ENCODE peak calls at places on chromosome 15, in seven cellular contexts. L, G, U, C, D, N and H are unnamed samples.

GRCh38 chr15:62940359-62940754 is 102.2 kb upstream of the TPM1 start:
- DNase-seq in L (no peak), G (peak; percentile 27), U (no peak), C (no peak), D (no peak), N (no peak), H (no peak)

GRCh38 chr15:101017041-101017754 is 98.0 kb downstream of the LRRK1 start:
- DNase-seq in L (peak; percentile 40), G (peak; percentile 31), U (no peak), C (no peak), D (peak; percentile 27), N (no peak), H (no peak)

GRCh38 chr15:79028411-79028964 is 62.1 kb downstream of the RASGRF1 start:
- DNase-seq in L (peak; percentile 59), G (no peak), U (no peak), C (peak; percentile 59), D (peak; percentile 68), N (no peak), H (no peak)

GRCh38 chr15:98916826-98917225 is 90.8 kb downstream of the PGPEP1L start:
- DNase-seq in L (no peak), G (no peak), U (no peak), C (no peak), D (no peak), N (no peak), H (no peak)

GRCh38 chr15:74382004-74382816 is 14.8 kb upstream of the CYP11A1 start:
- DNase-seq in L (peak; percentile 93), G (peak; percentile 88), U (peak; percentile 76), C (peak; percentile 78), D (peak; percentile 77), N (no peak), H (peak; percentile 70)

GRCh38 chr15:66275352-66275751 is 18.0 kb upstream of the DIS3L start:
- DNase-seq in L (no peak), G (no peak), U (no peak), C (no peak), D (no peak), N (no peak), H (no peak)

GRCh38 chr15:68264282-68264681 is 13.3 kb upstream of the FEM1B start:
- DNase-seq in L (no peak), G (no peak), U (no peak), C (no peak), D (no peak), N (no peak), H (no peak)

GRCh38 chr15:48617619-48618018 is 27.9 kb downstream of the FBN1 start:
- DNase-seq in L (no peak), G (no peak), U (no peak), C (no peak), D (no peak), N (peak; percentile 92), H (no peak)

GRCh38 chr15:22980189-22981136 is at the start of gene CYFIP1:
- DNase-seq in L (peak; percentile 85), G (no peak), U (peak; percentile 17), C (peak; percentile 53), D (no peak), N (peak; percentile 78), H (peak; percentile 12)

GRCh38 chr15:39623550-39623931 is 42.7 kb downstream of the THBS1 start:
- DNase-seq in L (no peak), G (peak; percentile 66), U (peak; percentile 46), C (peak; percentile 91), D (peak; percentile 10), N (no peak), H (peak; percentile 41)

GRCh38 chr15:68204776-68205557 is at the start of gene CALML4:
- DNase-seq in L (no peak), G (no peak), U (no peak), C (no peak), D (no peak), N (peak; percentile 23), H (no peak)

GRCh38 chr15:67024322-67024997 is 40.9 kb upstream of the SMAD3 start:
- DNase-seq in L (peak; percentile 67), G (no peak), U (no peak), C (peak; percentile 46), D (no peak), N (peak; percentile 94), H (no peak)

GRCh38 chr15:87829651-87830050 is 426.9 kb downstream of the NTRK3 start:
- DNase-seq in L (no peak), G (no peak), U (no peak), C (no peak), D (no peak), N (no peak), H (no peak)

GRCh38 chr15:97446138-97446537 is 514.4 kb upstream of the ARRDC4 start:
- DNase-seq in L (peak; percentile 14), G (no peak), U (no peak), C (no peak), D (no peak), N (no peak), H (no peak)

GRCh38 chr15:35013370-35013769 is 25.3 kb upstream of the ZNF770 start:
- DNase-seq in L (no peak), G (no peak), U (no peak), C (no peak), D (no peak), N (no peak), H (no peak)

GRCh38 chr15:100209204-100209603 is 132.6 kb downstream of the ADAMTS17 start:
- DNase-seq in L (no peak), G (no peak), U (no peak), C (no peak), D (no peak), N (no peak), H (no peak)

GRCh38 chr15:75688278-75688557 is 24.4 kb downstream of the CSPG4 start:
- DNase-seq in L (no peak), G (no peak), U (no peak), C (no peak), D (no peak), N (no peak), H (no peak)

GRCh38 chr15:74826372-74826819 is at the start of gene CPLX3:
- DNase-seq in L (no peak), G (no peak), U (peak; percentile 28), C (peak; percentile 33), D (no peak), N (no peak), H (peak; percentile 29)

GRCh38 chr15:42344763-42345162 is 14.5 kb upstream of the CAPN3 start:
- DNase-seq in L (no peak), G (no peak), U (no peak), C (no peak), D (no peak), N (peak; percentile 68), H (no peak)

GRCh38 chr15:49313650-49314049 is 109.4 kb upstream of the FGF7 start:
- DNase-seq in L (no peak), G (no peak), U (no peak), C (no peak), D (no peak), N (peak; percentile 85), H (no peak)

GRCh38 chr15:76309561-76310330 is 1.5 kb downstream of the ETFA start:
- DNase-seq in L (no peak), G (no peak), U (no peak), C (no peak), D (no peak), N (peak; percentile 17), H (no peak)

GRCh38 chr15:73782339-73782979 is 29.3 kb upstream of the INSYN1 start:
- DNase-seq in L (no peak), G (no peak), U (no peak), C (no peak), D (no peak), N (no peak), H (no peak)

DNA sequence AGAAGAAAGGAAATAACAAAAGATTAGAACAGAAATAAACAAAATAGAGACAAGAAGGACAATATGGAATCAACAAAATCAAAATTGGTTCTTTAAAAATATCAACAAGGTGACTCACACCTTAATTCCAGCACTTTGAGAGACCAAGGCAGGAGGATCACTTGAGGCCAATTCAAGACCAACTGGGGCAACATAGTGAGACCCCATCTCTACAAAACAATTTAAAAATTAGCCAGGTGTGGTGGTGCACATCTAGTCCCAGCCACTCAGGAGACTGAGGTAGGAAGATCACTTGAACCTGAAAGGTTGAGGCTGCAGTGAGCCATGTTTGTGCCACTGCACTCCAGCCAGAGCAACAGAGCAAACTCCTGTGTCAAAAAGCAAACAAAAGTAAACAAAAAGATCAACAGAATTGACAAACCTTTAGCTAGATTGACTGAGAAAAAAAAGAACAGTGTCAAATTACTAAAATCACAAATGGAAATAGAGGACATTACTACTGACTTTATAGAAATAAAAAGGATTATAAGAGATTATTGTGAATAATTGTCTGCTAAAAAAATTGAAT is 190.7 kb upstream of the CGNL1 start:
- DNase-seq in L (no peak), G (no peak), U (no peak), C (no peak), D (no peak), N (no peak), H (no peak)
- H3K9me3 ChIP-seq in L (peaks cover 2% of the 10 kb centered on the region), G (no peaks in the 10 kb centered on the region), U (no peaks in the 10 kb centered on the region), C (no peaks in the 10 kb centered on the region), D (no peaks in the 10 kb centered on the region), N (no peaks in the 10 kb centered on the region), H (no peaks in the 10 kb centered on the region)

DNA sequence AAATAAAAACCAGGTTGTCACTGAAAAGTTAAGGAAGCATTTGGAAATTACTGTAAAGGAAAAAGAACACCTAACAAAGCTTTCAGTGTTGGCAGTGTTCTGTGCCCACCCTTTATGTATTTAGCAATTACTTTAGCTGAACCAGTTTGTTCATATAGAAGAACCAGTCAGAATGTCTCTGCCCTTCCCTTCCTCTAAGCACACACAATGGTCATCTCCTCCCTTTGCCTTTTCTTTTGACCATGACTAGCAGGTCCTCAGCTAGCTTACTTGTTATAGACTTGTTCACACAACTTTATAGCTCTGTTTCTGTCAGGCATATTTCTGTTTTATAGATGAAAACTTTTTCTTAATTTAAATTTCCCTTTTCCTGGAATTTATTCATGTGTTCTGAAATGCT is 59.6 kb downstream of the AKAP13 start:
- DNase-seq in L (no peak), G (no peak), U (no peak), C (no peak), D (no peak), N (no peak), H (no peak)
- H3K9me3 ChIP-seq in L (no peaks in the 10 kb centered on the region), G (no peaks in the 10 kb centered on the region), U (no peaks in the 10 kb centered on the region), C (no peaks in the 10 kb centered on the region), D (no peaks in the 10 kb centered on the region), N (no peaks in the 10 kb centered on the region), H (no peaks in the 10 kb centered on the region)

DNA sequence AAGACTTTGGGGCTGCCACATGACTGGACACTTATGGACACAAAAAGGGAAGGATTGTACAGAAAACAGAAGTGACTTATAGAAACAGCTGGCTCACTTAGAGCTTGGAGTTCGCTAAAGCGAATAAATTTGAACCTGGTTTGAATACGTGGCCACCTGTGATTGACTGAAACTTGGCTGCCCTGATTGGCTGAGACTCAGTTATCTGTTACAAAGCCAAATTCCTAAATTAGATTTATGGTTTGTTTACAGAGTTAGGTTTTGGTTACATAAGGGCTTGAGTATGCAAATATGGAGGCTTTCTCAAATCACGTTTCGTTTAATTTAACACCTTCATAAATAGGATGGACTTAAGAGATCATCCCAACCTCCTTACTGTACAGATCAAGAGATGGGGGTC is 270.2 kb downstream of the THSD4 start:
- DNase-seq in L (no peak), G (no peak), U (no peak), C (no peak), D (no peak), N (peak; percentile 6), H (no peak)
- H3K9me3 ChIP-seq in L (no peaks in the 10 kb centered on the region), G (no peaks in the 10 kb centered on the region), U (no peaks in the 10 kb centered on the region), C (no peaks in the 10 kb centered on the region), D (no peaks in the 10 kb centered on the region), N (no peaks in the 10 kb centered on the region), H (no peaks in the 10 kb centered on the region)

DNA sequence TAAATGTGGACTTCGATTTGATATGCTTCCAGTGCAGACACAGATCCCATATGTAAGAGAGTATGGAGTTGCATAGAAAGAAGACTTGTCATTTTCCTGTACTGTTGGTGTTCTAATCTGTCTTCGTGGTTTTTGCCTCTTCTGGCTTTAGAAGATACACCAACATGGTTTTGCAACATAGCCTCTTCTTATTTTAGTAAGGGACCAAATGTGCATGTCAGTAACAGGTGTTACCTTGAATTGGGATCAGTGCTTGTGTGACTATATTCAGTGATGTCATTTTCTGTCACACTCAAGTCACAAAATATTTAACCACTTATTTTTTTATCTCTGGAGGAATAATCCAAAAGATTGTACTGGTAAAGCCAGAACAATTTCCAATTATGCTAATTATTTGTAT is 140.4 kb downstream of the SNRPN start:
- DNase-seq in L (no peak), G (no peak), U (no peak), C (no peak), D (no peak), N (no peak), H (no peak)
- H3K9me3 ChIP-seq in L (no peaks in the 10 kb centered on the region), G (peaks cover 37% of the 10 kb centered on the region), U (peaks cover 27% of the 10 kb centered on the region), C (no peaks in the 10 kb centered on the region), D (peaks cover 3% of the 10 kb centered on the region), N (peaks cover 11% of the 10 kb centered on the region), H (peaks cover 31% of the 10 kb centered on the region)